ENCODE peak calls at places on chromosomes 6 and 20, in four cellular contexts. One of them, this sample, is unnamed.

GRCh38 chr20:9301129-9302072 is 213.0 kb upstream of the LAMP5 start:
- DNase-seq in AG10803: peak
- DNase-seq in AG04450: peak
- DNase-seq in H7: no peak
- DNase-seq in this sample: no peak

GRCh38 chr20:59690101-59690500 is 85.8 kb downstream of the PHACTR3 start:
- DNase-seq in AG10803: no peak
- DNase-seq in AG04450: no peak
- DNase-seq in H7: no peak
- DNase-seq in this sample: no peak

GRCh38 chr6:141659582-141659981 is 473.1 kb upstream of the GJE1 start:
- DNase-seq in AG10803: no peak
- DNase-seq in AG04450: no peak
- DNase-seq in H7: no peak
- DNase-seq in this sample: no peak

GRCh38 chr6:52929321-52930164 is 20.0 kb upstream of the GSTA3 start:
- DNase-seq in AG10803: peak
- DNase-seq in AG04450: peak
- DNase-seq in H7: no peak
- DNase-seq in this sample: peak

GRCh38 chr6:164185342-164185920 is 770.9 kb downstream of the QKI start:
- DNase-seq in AG10803: no peak
- DNase-seq in AG04450: no peak
- DNase-seq in H7: no peak
- DNase-seq in this sample: no peak

GRCh38 chr6:161406633-161407032 is 132.8 kb upstream of the AGPAT4 start:
- DNase-seq in AG10803: peak
- DNase-seq in AG04450: peak
- DNase-seq in H7: no peak
- DNase-seq in this sample: peak

GRCh38 chr20:1875762-1876161 is 19.4 kb upstream of the SIRPA start:
- DNase-seq in AG10803: no peak
- DNase-seq in AG04450: no peak
- DNase-seq in H7: no peak
- DNase-seq in this sample: no peak

GRCh38 chr20:24632581-24632980 is 163.2 kb downstream of the SYNDIG1 start:
- DNase-seq in AG10803: no peak
- DNase-seq in AG04450: no peak
- DNase-seq in H7: no peak
- DNase-seq in this sample: no peak

GRCh38 chr6:125310994-125311649 is 9.4 kb upstream of the HDDC2 start:
- DNase-seq in AG10803: peak
- DNase-seq in AG04450: peak
- DNase-seq in H7: peak
- DNase-seq in this sample: peak

GRCh38 chr20:8082025-8082424 is 50.0 kb upstream of the PLCB1 start:
- DNase-seq in AG10803: peak
- DNase-seq in AG04450: no peak
- DNase-seq in H7: peak
- DNase-seq in this sample: peak

GRCh38 chr6:33213166-33213988 is 5.1 kb downstream of the RING1 start:
- DNase-seq in AG10803: no peak
- DNase-seq in AG04450: no peak
- DNase-seq in H7: peak
- DNase-seq in this sample: peak

GRCh38 chr6:106529438-106529837 is 99.9 kb downstream of the RTN4IP1 start:
- DNase-seq in AG10803: peak
- DNase-seq in AG04450: no peak
- DNase-seq in H7: no peak
- DNase-seq in this sample: no peak

GRCh38 chr6:149335924-149336323 is 18.4 kb downstream of the TAB2 start:
- DNase-seq in AG10803: peak
- DNase-seq in AG04450: no peak
- DNase-seq in H7: no peak
- DNase-seq in this sample: peak

GRCh38 chr20:7976015-7976414 is 35.8 kb upstream of the HAO1 start:
- DNase-seq in AG10803: no peak
- DNase-seq in AG04450: no peak
- DNase-seq in H7: no peak
- DNase-seq in this sample: no peak

GRCh38 chr6:148869589-148869988 is 122.8 kb downstream of the UST start:
- DNase-seq in AG10803: peak
- DNase-seq in AG04450: peak
- DNase-seq in H7: no peak
- DNase-seq in this sample: peak

GRCh38 chr6:49336514-49337131 is 126.4 kb downstream of the MMUT start:
- DNase-seq in AG10803: no peak
- DNase-seq in AG04450: no peak
- DNase-seq in H7: no peak
- DNase-seq in this sample: no peak

GRCh38 chr6:146898888-146899227 is 300.1 kb downstream of the ADGB start:
- DNase-seq in AG10803: no peak
- DNase-seq in AG04450: no peak
- DNase-seq in H7: no peak
- DNase-seq in this sample: no peak